ENCODE peak calls at places on chromosomes 6 and 20, in eight cellular contexts. S is right cardiac atrium; X is gastroesophageal sphincter; V is heart left ventricle; Y is HepG2; Z is body of pancreas; W is pancreas; K is CD4-positive, alpha-beta T cell. O is an unnamed sample.

GRCh38 chr6:23980965-23981364 is 145.1 kb upstream of the NRSN1 start:
- ATAC-seq in S (no peak), X (no peak), V (no peak), Y (no peak), Z (no peak), W (no peak), K (no peak), O (peak)

GRCh38 chr20:14210146-14210545 is 127.3 kb downstream of the FLRT3 start:
- ATAC-seq in S (no peak), X (no peak), V (no peak), Y (no peak), Z (no peak), W (no peak), K (no peak), O (no peak)

GRCh38 chr6:104229057-104229456 is 630.7 kb downstream of the HACE1 start:
- ATAC-seq in S (no peak), X (no peak), V (no peak), Y (no peak), Z (peak), W (peak), K (no peak), O (no peak)

GRCh38 chr20:44642203-44643153 is 9.0 kb downstream of the ADA start:
- ATAC-seq in S (peak), X (peak), V (peak), Y (peak), Z (peak), W (peak), K (peak), O (peak)

GRCh38 chr6:3794092-3794491 is 42.6 kb upstream of the PXDC1 start:
- ATAC-seq in S (no peak), X (no peak), V (no peak), Y (no peak), Z (no peak), W (no peak), K (no peak), O (peak)

GRCh38 chr6:85405175-85405852 is 44.6 kb upstream of the NT5E start:
- ATAC-seq in S (peak), X (no peak), V (no peak), Y (peak), Z (peak), W (peak), K (no peak), O (peak)

GRCh38 chr20:6657904-6658303 is 109.6 kb upstream of the BMP2 start:
- ATAC-seq in S (no peak), X (no peak), V (no peak), Y (no peak), Z (no peak), W (no peak), K (no peak), O (no peak)

GRCh38 chr6:27359231-27359630 is 29.3 kb upstream of the ZNF391 start:
- ATAC-seq in S (no peak), X (no peak), V (no peak), Y (no peak), Z (no peak), W (no peak), K (no peak), O (no peak)

GRCh38 chr6:111414373-111414772 is 68.6 kb downstream of the REV3L start:
- ATAC-seq in S (no peak), X (no peak), V (no peak), Y (no peak), Z (no peak), W (no peak), K (no peak), O (no peak)

GRCh38 chr6:70241991-70242420 is 60.9 kb downstream of the COL9A1 start:
- ATAC-seq in S (no peak), X (no peak), V (no peak), Y (peak), Z (peak), W (peak), K (no peak), O (no peak)

GRCh38 chr20:62716198-62716940 is 7.7 kb downstream of the NTSR1 start:
- ATAC-seq in S (no peak), X (no peak), V (no peak), Y (no peak), Z (no peak), W (no peak), K (peak), O (peak)

GRCh38 chr20:20441259-20441658 is 73.4 kb downstream of the INSM1 start:
- ATAC-seq in S (no peak), X (no peak), V (peak), Y (peak), Z (no peak), W (peak), K (no peak), O (no peak)

GRCh38 chr6:2448826-2449571 is 203.6 kb upstream of the GMDS start:
- ATAC-seq in S (peak), X (no peak), V (no peak), Y (peak), Z (no peak), W (no peak), K (no peak), O (peak)

GRCh38 chr20:48609491-48609978 is 218.3 kb downstream of the PREX1 start:
- ATAC-seq in S (no peak), X (no peak), V (no peak), Y (peak), Z (no peak), W (no peak), K (no peak), O (peak)

GRCh38 chr20:57657537-57658446 is 37.6 kb upstream of the ZBP1 start:
- ATAC-seq in S (peak), X (peak), V (peak), Y (peak), Z (peak), W (peak), K (peak), O (peak)

GRCh38 chr6:119858901-119859300 is 509.3 kb upstream of the MAN1A1 start:
- ATAC-seq in S (no peak), X (no peak), V (no peak), Y (no peak), Z (no peak), W (no peak), K (no peak), O (no peak)

GRCh38 chr20:61886721-61887658 is 178.7 kb downstream of the TAF4 start:
- ATAC-seq in S (peak), X (no peak), V (no peak), Y (peak), Z (no peak), W (no peak), K (peak), O (peak)